ENCODE peak calls at places on chromosomes 3 and 15, in five cellular contexts. V is esophagus squamous epithelium, Y is BJ, P is breast epithelium, A is hepatocyte. T is an unnamed sample.

GRCh38 chr3:128301186-128302023 is 148.1 kb downstream of the EEFSEC start:
- DNase-seq in V (no peak), Y (no peak), P (no peak), A (no peak), T (no peak)

GRCh38 chr3:12869025-12869695 is 27.8 kb upstream of the RPL32 start:
- DNase-seq in V (no peak), Y (no peak), P (no peak), A (peak; percentile 76), T (no peak)

GRCh38 chr3:18121020-18121419 is 304.1 kb downstream of the SATB1 start:
- DNase-seq in V (no peak), Y (no peak), P (no peak), A (no peak), T (no peak)

GRCh38 chr3:39960515-39961403 is 151.3 kb downstream of the MYRIP start:
- DNase-seq in V (no peak), Y (peak; percentile 3), P (no peak), A (no peak), T (no peak)

GRCh38 chr3:8589880-8590556 is 54.6 kb downstream of the SSUH2 start:
- DNase-seq in V (no peak), Y (peak; percentile 67), P (no peak), A (no peak), T (peak; percentile 30)

GRCh38 chr3:30355622-30356021 is 250.8 kb upstream of the TGFBR2 start:
- DNase-seq in V (no peak), Y (no peak), P (no peak), A (no peak), T (no peak)

GRCh38 chr3:32366638-32367368 is 24.9 kb upstream of the CMTM7 start:
- DNase-seq in V (no peak), Y (no peak), P (no peak), A (no peak), T (no peak)

GRCh38 chr3:126434931-126435411 is 40.3 kb downstream of the CFAP100 start:
- DNase-seq in V (no peak), Y (no peak), P (no peak), A (no peak), T (no peak)

DNA sequence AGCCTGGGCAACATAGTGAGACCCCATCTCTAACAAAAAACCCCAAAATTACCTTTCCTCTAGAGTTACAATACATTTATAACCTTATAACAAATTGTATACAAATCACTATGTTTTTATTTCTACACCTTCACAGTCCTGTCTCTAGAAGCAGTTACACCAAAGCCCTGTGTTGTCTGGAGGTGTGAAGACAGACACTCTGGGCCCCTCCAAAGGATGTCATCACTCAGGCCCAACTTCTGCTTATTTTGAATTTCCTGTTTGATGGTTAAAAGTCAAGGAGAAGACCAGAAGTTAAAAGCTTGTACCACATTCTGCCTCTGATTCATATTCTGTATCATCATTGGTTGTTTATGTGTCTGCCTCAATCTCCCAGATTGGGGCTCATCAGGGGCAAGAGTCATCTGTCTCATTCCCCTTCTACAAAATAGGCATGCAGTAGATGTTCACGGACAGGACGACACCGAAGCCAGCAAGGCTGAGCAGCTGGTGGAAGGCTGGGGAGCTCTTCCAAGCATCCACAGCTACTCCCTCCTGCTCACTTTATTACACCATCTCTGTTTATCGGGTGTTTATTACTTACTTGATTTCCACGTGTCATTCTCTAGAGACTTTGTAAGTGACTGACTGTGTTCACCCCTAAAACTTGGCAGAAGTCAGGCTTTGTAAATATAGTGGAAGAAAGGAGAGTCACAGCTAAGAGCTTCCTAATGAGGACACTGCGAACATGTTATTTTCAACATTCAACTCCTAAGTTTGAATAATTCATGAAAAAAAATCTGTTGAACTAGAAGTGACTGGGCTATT is 136.8 kb upstream of the ANKRD28 start:
- DNase-seq in V (no peak), Y (no peak), P (no peak), A (no peak), T (no peak)
- H3K4me3 ChIP-seq in V (no peak overlapping the region), Y (no peak overlapping the region), P (no peak overlapping the region), A (no peak overlapping the region), T (no peak overlapping the region)

GRCh38 chr3:9916346-9916733 is 558 bp upstream of the IL17RC start:
- DNase-seq in V (no peak), Y (no peak), P (no peak), A (no peak), T (no peak)
- H3K4me3 ChIP-seq in V (peak overlapping the region; percentile 79), Y (peak overlapping the region; percentile 57), P (peak overlapping the region; percentile 56), A (no peak overlapping the region), T (peak overlapping the region; percentile 66)

DNA sequence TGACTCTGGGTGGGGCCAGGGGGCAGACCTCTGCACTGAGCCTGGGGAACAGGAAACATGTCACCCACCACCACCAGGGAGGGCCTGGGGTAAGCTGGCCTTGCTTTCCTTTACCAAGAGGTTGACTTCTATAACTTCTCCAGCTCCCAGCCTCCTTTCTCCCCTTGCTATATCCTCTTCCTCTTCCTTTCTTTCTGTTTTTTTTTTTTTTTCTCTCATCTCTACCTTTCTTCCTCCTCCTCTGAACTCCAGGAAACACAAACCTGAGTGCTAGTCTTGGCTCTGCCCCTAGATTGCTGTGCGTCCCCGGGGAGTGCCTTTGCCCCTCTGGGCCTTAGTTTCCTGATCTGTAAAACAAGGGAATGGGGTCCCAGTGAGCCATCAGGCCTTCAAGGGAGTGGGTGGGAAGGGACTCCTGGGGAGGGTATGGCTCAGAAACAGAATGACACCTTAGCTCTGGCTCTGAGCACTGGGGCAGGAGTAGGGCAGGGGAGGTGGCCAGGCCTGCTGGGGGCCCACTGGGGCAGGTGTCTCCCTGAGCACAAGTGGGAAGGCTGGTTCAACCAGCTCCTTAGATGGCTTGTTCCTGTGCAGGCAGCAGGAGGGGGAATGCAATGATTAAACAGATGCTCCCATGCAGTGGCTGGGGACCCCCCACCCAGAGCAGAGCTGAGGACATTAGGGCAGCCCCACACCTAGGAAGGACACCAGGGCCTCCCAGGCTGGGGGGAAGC is 4.3 kb downstream of the SNX33 start:
- DNase-seq in V (no peak), Y (no peak), P (no peak), A (no peak), T (no peak)
- H3K4me3 ChIP-seq in V (peak overlapping the region; percentile 97), Y (peak overlapping the region; percentile 77), P (peak overlapping the region; percentile 77), A (peak overlapping the region; percentile 4), T (peak overlapping the region; percentile 90)

GRCh38 chr15:61013146-61013545 is 216.0 kb downstream of the RORA start:
- DNase-seq in V (no peak), Y (no peak), P (no peak), A (no peak), T (no peak)

GRCh38 chr15:61016087-61016486 is 213.0 kb downstream of the RORA start:
- DNase-seq in V (no peak), Y (no peak), P (no peak), A (no peak), T (no peak)

GRCh38 chr15:61008915-61009314 is 220.2 kb downstream of the RORA start:
- DNase-seq in V (no peak), Y (no peak), P (no peak), A (no peak), T (no peak)

DNA sequence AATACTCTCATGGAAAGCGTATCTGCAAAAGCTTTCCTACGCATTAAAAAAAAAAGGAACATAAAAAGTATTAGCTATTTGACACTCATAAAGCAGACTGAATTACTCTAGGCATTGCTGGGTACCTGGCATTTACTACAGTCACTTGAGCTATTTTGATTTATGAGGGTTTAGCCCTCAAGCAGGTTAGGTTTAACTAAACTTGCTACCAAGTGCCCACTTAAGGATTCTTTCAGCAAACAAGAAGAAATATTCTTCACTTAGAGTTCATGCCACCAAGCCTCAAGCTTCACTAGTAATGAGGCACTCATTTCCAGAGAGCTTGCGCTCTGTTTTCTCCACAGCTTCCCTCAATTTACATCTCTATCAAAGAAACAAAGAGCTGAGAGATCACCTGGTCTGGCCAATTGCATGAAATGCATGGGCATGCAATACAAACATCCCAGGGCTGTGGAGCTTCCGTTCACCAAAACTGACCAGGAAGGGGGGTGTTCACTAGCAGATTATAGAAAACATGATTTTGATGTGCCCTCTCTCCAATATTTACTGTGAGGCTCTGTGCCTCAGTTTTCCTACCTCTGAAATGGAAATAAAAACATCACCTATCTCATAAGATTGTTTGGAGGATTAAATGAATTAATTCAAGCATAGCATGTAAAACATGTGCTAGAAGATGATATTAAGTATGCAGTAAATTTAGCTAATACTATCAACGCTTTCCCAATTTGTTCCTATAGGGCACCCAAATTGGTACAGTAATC is 217.3 kb downstream of the RORA start:
- DNase-seq in V (no peak), Y (no peak), P (no peak), A (no peak), T (no peak)
- H3K4me3 ChIP-seq in V (no peak overlapping the region), Y (no peak overlapping the region), P (no peak overlapping the region), A (no peak overlapping the region), T (no peak overlapping the region)

T was measured in AG04450.